ENCODE peak calls at places on chromosome 15, in ten cellular contexts. S is MG63; V is IMR-90; Q is Panc1; Y is right atrium auricular region; H is SJSA1; L is WERI-Rb-1; R is BJ; C is pancreas; T is CD4-positive, alpha-beta memory T cell. X is an unnamed sample.
A peak's percentile ranks its signal among the peaks of the same experiment; 100 is the strongest.

GRCh38 chr15:79593119-79593869 is 161.2 kb downstream of the MINAR1 start:
- DNase-seq in S (peak; percentile 6), V (peak; percentile 22), Q (no peak), Y (no peak), H (no peak), L (peak; percentile 14), R (no peak), C (no peak), T (no peak), X (no peak)

GRCh38 chr15:39713846-39714245 is 68.8 kb downstream of the FSIP1 start:
- DNase-seq in S (no peak), V (no peak), Q (no peak), Y (no peak), H (no peak), L (no peak), R (no peak), C (no peak), T (no peak), X (no peak)

GRCh38 chr15:28132524-28133275 is 33.6 kb upstream of the OCA2 start:
- DNase-seq in S (peak; percentile 24), V (peak; percentile 68), Q (no peak), Y (peak; percentile 55), H (peak; percentile 28), L (no peak), R (no peak), C (no peak), T (no peak), X (no peak)

GRCh38 chr15:75776075-75776443 is 63.4 kb upstream of the CSPG4 start:
- DNase-seq in S (peak; percentile 26), V (peak; percentile 54), Q (no peak), Y (no peak), H (peak; percentile 80), L (no peak), R (no peak), C (no peak), T (no peak), X (no peak)

GRCh38 chr15:41490355-41490754 is 3.3 kb upstream of the ITPKA start:
- DNase-seq in S (peak; percentile 63), V (peak; percentile 99), Q (peak; percentile 71), Y (no peak), H (peak; percentile 80), L (no peak), R (peak; percentile 93), C (no peak), T (no peak), X (peak; percentile 77)

GRCh38 chr15:62653122-62653521 is 389.4 kb upstream of the TPM1 start:
- DNase-seq in S (no peak), V (no peak), Q (no peak), Y (no peak), H (no peak), L (no peak), R (no peak), C (no peak), T (no peak), X (no peak)

GRCh38 chr15:89078831-89079810 is 9.1 kb upstream of the ABHD2 start:
- DNase-seq in S (no peak), V (no peak), Q (no peak), Y (no peak), H (no peak), L (no peak), R (no peak), C (no peak), T (no peak), X (no peak)

GRCh38 chr15:93617443-93617842 is 528.4 kb upstream of the RGMA start:
- DNase-seq in S (no peak), V (no peak), Q (no peak), Y (no peak), H (no peak), L (no peak), R (no peak), C (peak; percentile 30), T (no peak), X (no peak)

GRCh38 chr15:35319354-35319753 is 226.6 kb downstream of the DPH6 start:
- DNase-seq in S (no peak), V (no peak), Q (no peak), Y (no peak), H (no peak), L (peak; percentile 16), R (no peak), C (no peak), T (no peak), X (no peak)

GRCh38 chr15:50549326-50549725 is 2.9 kb upstream of the USP50 start:
- DNase-seq in S (no peak), V (no peak), Q (no peak), Y (no peak), H (no peak), L (no peak), R (no peak), C (no peak), T (no peak), X (no peak)

GRCh38 chr15:60695713-60696522 is 217.0 kb upstream of the ICE2 start:
- DNase-seq in S (no peak), V (peak; percentile 71), Q (no peak), Y (no peak), H (no peak), L (no peak), R (no peak), C (no peak), T (peak; percentile 18), X (no peak)

DNA sequence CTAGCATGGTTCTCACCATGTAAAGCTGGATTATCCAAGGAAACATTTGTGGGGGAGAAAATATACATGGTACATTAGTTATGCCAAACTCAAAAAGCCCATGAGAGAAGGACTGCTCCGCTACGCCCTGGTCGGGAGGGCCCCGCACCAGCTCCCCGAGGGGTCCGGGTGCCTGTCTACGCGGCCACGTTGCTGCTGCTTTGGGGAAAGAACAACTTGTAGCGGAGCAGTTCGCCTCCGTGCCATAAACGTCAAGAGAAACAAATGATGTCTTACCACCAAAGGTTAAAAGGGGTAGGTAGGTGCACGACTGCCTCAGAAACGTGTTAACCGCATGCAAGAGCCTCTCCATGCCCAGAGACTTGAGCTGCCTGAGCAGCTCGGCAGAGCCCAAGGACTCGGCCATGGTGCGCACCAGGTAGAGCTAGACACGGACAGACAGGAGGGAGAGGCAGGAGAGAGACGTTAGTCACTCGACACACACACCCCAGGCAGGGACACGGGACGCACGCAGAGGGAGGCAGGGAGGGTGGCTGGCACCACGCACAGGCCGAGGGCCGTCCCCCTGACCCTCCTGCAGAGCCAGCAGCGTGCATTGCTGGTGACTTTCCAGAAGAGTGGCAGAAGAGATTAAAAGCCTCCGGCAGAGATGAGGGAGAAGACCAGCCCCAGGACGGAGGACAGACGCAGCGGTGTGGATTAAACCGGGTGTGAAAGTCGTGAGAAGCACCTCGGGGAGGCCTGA is 63.4 kb downstream of the CYFIP1 start:
- DNase-seq in S (no peak), V (no peak), Q (no peak), Y (no peak), H (no peak), L (no peak), R (no peak), C (no peak), T (no peak), X (no peak)
- H3K36me3 ChIP-seq in S (peaks cover 14% of the 10 kb centered on the region), V (peaks cover 52% of the 10 kb centered on the region), Q (peaks cover 2% of the 10 kb centered on the region), Y (peaks cover 68% of the 10 kb centered on the region), H (peaks cover 56% of the 10 kb centered on the region), L (no peaks in the 10 kb centered on the region), R (peaks cover 36% of the 10 kb centered on the region), C (peaks cover 55% of the 10 kb centered on the region), T (no peaks in the 10 kb centered on the region), X (peaks cover 2% of the 10 kb centered on the region)

DNA sequence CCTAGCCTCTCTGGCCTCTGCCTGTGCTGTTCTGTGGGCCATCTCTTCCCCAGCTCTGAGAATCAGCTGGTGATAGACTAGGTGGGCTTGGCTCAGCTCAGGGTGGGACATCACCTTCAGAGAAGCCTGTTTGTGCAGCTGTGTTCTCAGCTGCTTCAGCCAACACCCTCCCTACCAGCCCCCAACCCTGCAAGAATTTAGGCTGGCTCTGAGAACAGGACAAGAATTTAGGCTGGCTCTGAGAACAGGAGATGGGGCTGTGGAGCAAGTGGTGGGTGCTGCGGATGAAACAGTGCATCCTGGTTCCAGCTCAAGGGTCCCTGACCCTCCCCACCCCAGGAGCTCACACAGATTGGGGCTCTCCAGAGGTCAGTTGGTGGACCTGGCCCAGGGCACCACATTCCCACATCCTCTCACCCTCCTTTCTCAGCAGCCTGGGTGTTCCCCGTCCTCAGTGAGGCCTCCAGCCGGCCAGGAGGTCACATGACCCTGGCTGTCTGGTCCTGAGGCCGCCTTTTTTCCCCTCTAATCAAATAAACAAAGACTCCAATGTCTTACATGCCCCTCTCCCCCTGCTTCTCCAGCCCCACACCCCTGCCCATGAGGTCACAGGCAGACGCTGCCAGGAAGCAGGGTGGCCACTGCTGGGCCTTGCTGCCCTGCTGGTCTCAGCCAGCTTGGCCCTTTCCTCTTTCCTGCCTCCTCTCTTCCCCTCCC is 14.9 kb downstream of the PLEKHO2 start:
- DNase-seq in S (peak; percentile 95), V (peak; percentile 80), Q (no peak), Y (peak; percentile 85), H (peak; percentile 98), L (no peak), R (no peak), C (peak; percentile 29), T (no peak), X (peak; percentile 94)
- H3K36me3 ChIP-seq in S (peaks cover 38% of the 10 kb centered on the region), V (peaks cover 71% of the 10 kb centered on the region), Q (no peaks in the 10 kb centered on the region), Y (peaks cover 50% of the 10 kb centered on the region), H (peaks cover 90% of the 10 kb centered on the region), L (peaks cover 39% of the 10 kb centered on the region), R (peaks cover 31% of the 10 kb centered on the region), C (no peaks in the 10 kb centered on the region), T (peaks cover 63% of the 10 kb centered on the region), X (peaks cover 37% of the 10 kb centered on the region)

GRCh38 chr15:77039817-77040216 is 31.1 kb downstream of the TSPAN3 start:
- DNase-seq in S (no peak), V (no peak), Q (no peak), Y (no peak), H (no peak), L (no peak), R (no peak), C (no peak), T (no peak), X (no peak)

GRCh38 chr15:77039217-77039533 is 31.7 kb downstream of the TSPAN3 start:
- DNase-seq in S (no peak), V (no peak), Q (no peak), Y (no peak), H (no peak), L (no peak), R (no peak), C (no peak), T (no peak), X (peak; percentile 55)

GRCh38 chr15:77042245-77042644 is 28.7 kb downstream of the TSPAN3 start:
- DNase-seq in S (no peak), V (no peak), Q (no peak), Y (no peak), H (no peak), L (no peak), R (no peak), C (no peak), T (no peak), X (no peak)

GRCh38 chr15:77038312-77039216 is 32.3 kb downstream of the TSPAN3 start:
- DNase-seq in S (no peak), V (no peak), Q (no peak), Y (no peak), H (no peak), L (no peak), R (no peak), C (no peak), T (no peak), X (no peak)

GRCh38 chr15:77040673-77041072 is 30.2 kb downstream of the TSPAN3 start:
- DNase-seq in S (no peak), V (peak; percentile 47), Q (no peak), Y (no peak), H (no peak), L (no peak), R (no peak), C (no peak), T (no peak), X (no peak)
- H3K36me3 ChIP-seq in S (peaks cover 19% of the 10 kb centered on the region), V (peaks cover 34% of the 10 kb centered on the region), Q (no peaks in the 10 kb centered on the region), Y (peaks cover 7% of the 10 kb centered on the region), H (peaks cover 48% of the 10 kb centered on the region), L (peaks cover 64% of the 10 kb centered on the region), R (peaks cover 11% of the 10 kb centered on the region), C (no peaks in the 10 kb centered on the region), T (peaks cover 19% of the 10 kb centered on the region), X (peaks cover 55% of the 10 kb centered on the region)

GRCh38 chr15:72202302-72202701 is 4.7 kb upstream of the GRAMD2A start:
- DNase-seq in S (no peak), V (no peak), Q (no peak), Y (no peak), H (no peak), L (no peak), R (no peak), C (no peak), T (no peak), X (no peak)
- H3K36me3 ChIP-seq in S (peaks cover 96% of the 10 kb centered on the region), V (peaks cover 87% of the 10 kb centered on the region), Q (peaks cover 60% of the 10 kb centered on the region), Y (peaks cover 85% of the 10 kb centered on the region), H (peaks cover 95% of the 10 kb centered on the region), L (peaks cover 95% of the 10 kb centered on the region), R (peaks cover 77% of the 10 kb centered on the region), C (peaks cover 64% of the 10 kb centered on the region), T (peaks cover 85% of the 10 kb centered on the region), X (peaks cover 95% of the 10 kb centered on the region)

X was measured in SJCRH30.